ENCODE peak calls at places on chromosomes 7 and 10, in four cellular contexts. One of them, this sample, is unnamed.

GRCh38 chr10:61175331-61175730 is 231.3 kb upstream of the RHOBTB1 start:
- DNase-seq in pulmonary artery endothelial cell: no peak
- DNase-seq in activated naive CD4-positive, alpha-beta T cell treated with anti-CD3 and anti-CD28 coated beads for 36 hours: no peak
- DNase-seq in germinal center: no peak
- DNase-seq in this sample: no peak

GRCh38 chr7:77460057-77460486 is 43.9 kb upstream of the GSAP start:
- DNase-seq in activated naive CD4-positive, alpha-beta T cell treated with anti-CD3 and anti-CD28 coated beads for 36 hours: no peak
- DNase-seq in pulmonary artery endothelial cell: no peak
- DNase-seq in germinal center: no peak
- DNase-seq in this sample: no peak

GRCh38 chr7:120819861-120820260 is 38.1 kb downstream of the TSPAN12 start:
- DNase-seq in activated naive CD4-positive, alpha-beta T cell treated with anti-CD3 and anti-CD28 coated beads for 36 hours: no peak
- DNase-seq in germinal center: no peak
- DNase-seq in pulmonary artery endothelial cell: no peak
- DNase-seq in this sample: no peak

GRCh38 chr7:11706666-11707605 is 125.1 kb downstream of the THSD7A start:
- DNase-seq in activated naive CD4-positive, alpha-beta T cell treated with anti-CD3 and anti-CD28 coated beads for 36 hours: no peak
- DNase-seq in germinal center: no peak
- DNase-seq in pulmonary artery endothelial cell: peak; percentile 11
- DNase-seq in this sample: no peak

GRCh38 chr7:12431886-12432285 is 28.2 kb upstream of the VWDE start:
- DNase-seq in activated naive CD4-positive, alpha-beta T cell treated with anti-CD3 and anti-CD28 coated beads for 36 hours: no peak
- DNase-seq in germinal center: no peak
- DNase-seq in pulmonary artery endothelial cell: no peak
- DNase-seq in this sample: no peak

GRCh38 chr10:34780818-34781380 is 34.2 kb downstream of the PARD3 start:
- DNase-seq in activated naive CD4-positive, alpha-beta T cell treated with anti-CD3 and anti-CD28 coated beads for 36 hours: peak; percentile 9
- DNase-seq in germinal center: no peak
- DNase-seq in pulmonary artery endothelial cell: no peak
- DNase-seq in this sample: peak; percentile 69

GRCh38 chr10:28453926-28454325 is 79.0 kb upstream of the WAC start:
- DNase-seq in germinal center: no peak
- DNase-seq in pulmonary artery endothelial cell: no peak
- DNase-seq in activated naive CD4-positive, alpha-beta T cell treated with anti-CD3 and anti-CD28 coated beads for 36 hours: no peak
- DNase-seq in this sample: no peak

GRCh38 chr7:116672596-116673503 is 854 bp downstream of the MET start:
- DNase-seq in germinal center: no peak
- DNase-seq in pulmonary artery endothelial cell: no peak
- DNase-seq in activated naive CD4-positive, alpha-beta T cell treated with anti-CD3 and anti-CD28 coated beads for 36 hours: no peak
- DNase-seq in this sample: no peak

GRCh38 chr10:122190553-122190952 is 80.5 kb upstream of the BTBD16 start:
- DNase-seq in activated naive CD4-positive, alpha-beta T cell treated with anti-CD3 and anti-CD28 coated beads for 36 hours: no peak
- DNase-seq in germinal center: no peak
- DNase-seq in pulmonary artery endothelial cell: no peak
- DNase-seq in this sample: no peak

GRCh38 chr7:157299613-157300405 is 37.0 kb upstream of the DNAJB6 start:
- DNase-seq in activated naive CD4-positive, alpha-beta T cell treated with anti-CD3 and anti-CD28 coated beads for 36 hours: no peak
- DNase-seq in pulmonary artery endothelial cell: no peak
- DNase-seq in germinal center: no peak
- DNase-seq in this sample: peak; percentile 95

GRCh38 chr10:24691113-24691512 is 32.6 kb downstream of the ARHGAP21 start:
- DNase-seq in pulmonary artery endothelial cell: no peak
- DNase-seq in germinal center: no peak
- DNase-seq in activated naive CD4-positive, alpha-beta T cell treated with anti-CD3 and anti-CD28 coated beads for 36 hours: no peak
- DNase-seq in this sample: no peak

GRCh38 chr10:126459878-126460481 is 71.7 kb upstream of the ADAM12 start:
- DNase-seq in germinal center: no peak
- DNase-seq in pulmonary artery endothelial cell: no peak
- DNase-seq in activated naive CD4-positive, alpha-beta T cell treated with anti-CD3 and anti-CD28 coated beads for 36 hours: no peak
- DNase-seq in this sample: no peak

GRCh38 chr10:23439452-23439919 is 611 bp downstream of the OTUD1 start:
- DNase-seq in activated naive CD4-positive, alpha-beta T cell treated with anti-CD3 and anti-CD28 coated beads for 36 hours: peak; percentile 27
- DNase-seq in germinal center: no peak
- DNase-seq in pulmonary artery endothelial cell: no peak
- DNase-seq in this sample: no peak

GRCh38 chr10:104479906-104480579 is 126.4 kb downstream of the CFAP58 start:
- DNase-seq in germinal center: no peak
- DNase-seq in activated naive CD4-positive, alpha-beta T cell treated with anti-CD3 and anti-CD28 coated beads for 36 hours: no peak
- DNase-seq in pulmonary artery endothelial cell: no peak
- DNase-seq in this sample: no peak

GRCh38 chr10:75043256-75044121 is 68.0 kb upstream of the SAMD8 start:
- DNase-seq in germinal center: peak; percentile 80
- DNase-seq in activated naive CD4-positive, alpha-beta T cell treated with anti-CD3 and anti-CD28 coated beads for 36 hours: peak; percentile 63
- DNase-seq in pulmonary artery endothelial cell: no peak
- DNase-seq in this sample: no peak

GRCh38 chr10:89516149-89516832 is 19.1 kb downstream of the SLC16A12 start:
- DNase-seq in pulmonary artery endothelial cell: no peak
- DNase-seq in germinal center: no peak
- DNase-seq in activated naive CD4-positive, alpha-beta T cell treated with anti-CD3 and anti-CD28 coated beads for 36 hours: no peak
- DNase-seq in this sample: no peak

GRCh38 chr7:9026121-9026520 is 592.7 kb downstream of the NXPH1 start:
- DNase-seq in germinal center: no peak
- DNase-seq in pulmonary artery endothelial cell: no peak
- DNase-seq in activated naive CD4-positive, alpha-beta T cell treated with anti-CD3 and anti-CD28 coated beads for 36 hours: no peak
- DNase-seq in this sample: no peak

GRCh38 chr10:129972145-129972965 is 8.3 kb upstream of the EBF3 start:
- DNase-seq in pulmonary artery endothelial cell: no peak
- DNase-seq in activated naive CD4-positive, alpha-beta T cell treated with anti-CD3 and anti-CD28 coated beads for 36 hours: no peak
- DNase-seq in germinal center: no peak
- DNase-seq in this sample: no peak

GRCh38 chr7:77855371-77856083 is 57.0 kb downstream of the PHTF2 start:
- DNase-seq in pulmonary artery endothelial cell: no peak
- DNase-seq in germinal center: no peak
- DNase-seq in activated naive CD4-positive, alpha-beta T cell treated with anti-CD3 and anti-CD28 coated beads for 36 hours: no peak
- DNase-seq in this sample: no peak

GRCh38 chr7:106620681-106621080 is 40.3 kb downstream of the CCDC71L start:
- DNase-seq in pulmonary artery endothelial cell: no peak
- DNase-seq in germinal center: no peak
- DNase-seq in activated naive CD4-positive, alpha-beta T cell treated with anti-CD3 and anti-CD28 coated beads for 36 hours: no peak
- DNase-seq in this sample: no peak

GRCh38 chr7:137933270-137934017 is 68.4 kb downstream of the CREB3L2 start:
- DNase-seq in germinal center: no peak
- DNase-seq in activated naive CD4-positive, alpha-beta T cell treated with anti-CD3 and anti-CD28 coated beads for 36 hours: no peak
- DNase-seq in pulmonary artery endothelial cell: no peak
- DNase-seq in this sample: no peak

GRCh38 chr7:1095621-1096155 is 7.8 kb downstream of the GPER1 start:
- DNase-seq in pulmonary artery endothelial cell: no peak
- DNase-seq in germinal center: no peak
- DNase-seq in activated naive CD4-positive, alpha-beta T cell treated with anti-CD3 and anti-CD28 coated beads for 36 hours: no peak
- DNase-seq in this sample: no peak

GRCh38 chr7:74275401-74275881 is 13.8 kb upstream of the CLIP2 start:
- DNase-seq in pulmonary artery endothelial cell: no peak
- DNase-seq in germinal center: peak; percentile 56
- DNase-seq in activated naive CD4-positive, alpha-beta T cell treated with anti-CD3 and anti-CD28 coated beads for 36 hours: no peak
- DNase-seq in this sample: peak; percentile 14

GRCh38 chr10:58322072-58322834 is 12.6 kb upstream of the UBE2D1 start:
- DNase-seq in pulmonary artery endothelial cell: no peak
- DNase-seq in activated naive CD4-positive, alpha-beta T cell treated with anti-CD3 and anti-CD28 coated beads for 36 hours: peak; percentile 19
- DNase-seq in germinal center: no peak
- DNase-seq in this sample: peak; percentile 19

GRCh38 chr10:131641231-131641630 is 259.6 kb upstream of the PPP2R2D start:
- DNase-seq in germinal center: no peak
- DNase-seq in pulmonary artery endothelial cell: no peak
- DNase-seq in activated naive CD4-positive, alpha-beta T cell treated with anti-CD3 and anti-CD28 coated beads for 36 hours: peak; percentile 63
- DNase-seq in this sample: no peak

GRCh38 chr7:112798199-112799159 is 8.3 kb upstream of the TMEM168 start:
- DNase-seq in germinal center: no peak
- DNase-seq in activated naive CD4-positive, alpha-beta T cell treated with anti-CD3 and anti-CD28 coated beads for 36 hours: no peak
- DNase-seq in pulmonary artery endothelial cell: no peak
- DNase-seq in this sample: no peak